ENCODE peak calls at places on chromosomes 7 and 10, in six cellular contexts. Y is GM12864; M is fibroblast of the aortic adventitia; E is GM12865; Q is IMR-90; L is CD8-positive, alpha-beta T cell. T is an unnamed sample.

GRCh38 chr7:113331155-113331898 is 213.0 kb upstream of the SMIM30 start:
- DNase-seq in Y (no peak), M (no peak), E (no peak), Q (no peak), L (no peak), T (no peak)

GRCh38 chr10:124722812-124723783 is 21.1 kb downstream of the FAM53B start:
- DNase-seq in Y (peak; percentile 77), M (no peak), E (peak; percentile 94), Q (no peak), L (no peak), T (no peak)

GRCh38 chr10:49163741-49164140 is 24.4 kb downstream of the TMEM273 start:
- DNase-seq in Y (no peak), M (peak; percentile 57), E (no peak), Q (peak; percentile 96), L (no peak), T (no peak)

GRCh38 chr10:77195101-77195500 is 442.5 kb downstream of the KCNMA1 start:
- DNase-seq in Y (no peak), M (peak; percentile 77), E (no peak), Q (peak; percentile 90), L (no peak), T (peak; percentile 56)

GRCh38 chr7:145009866-145010265 is 174.0 kb upstream of the TPK1 start:
- DNase-seq in Y (no peak), M (no peak), E (no peak), Q (no peak), L (no peak), T (no peak)

GRCh38 chr7:129607471-129608120 is 3.9 kb upstream of the NRF1 start:
- DNase-seq in Y (no peak), M (peak; percentile 50), E (peak; percentile 52), Q (no peak), L (no peak), T (no peak)

GRCh38 chr10:7260412-7260900 is 150.4 kb downstream of the SFMBT2 start:
- DNase-seq in Y (peak; percentile 51), M (peak; percentile 91), E (peak; percentile 81), Q (peak; percentile 86), L (no peak), T (peak; percentile 83)

GRCh38 chr10:34906021-34906965 is 91.2 kb upstream of the PARD3 start:
- DNase-seq in Y (no peak), M (no peak), E (no peak), Q (peak; percentile 55), L (no peak), T (no peak)

GRCh38 chr10:28678687-28679457 is 1.6 kb downstream of the BAMBI start:
- DNase-seq in Y (no peak), M (peak; percentile 13), E (no peak), Q (peak; percentile 24), L (no peak), T (no peak)

GRCh38 chr10:80168111-80168511 is 35.6 kb downstream of the PLAC9 start:
- DNase-seq in Y (no peak), M (no peak), E (no peak), Q (no peak), L (no peak), T (no peak)

GRCh38 chr10:80459047-80459865 is 5.1 kb downstream of the TSPAN14 start:
- DNase-seq in Y (peak; percentile 63), M (peak; percentile 91), E (peak; percentile 89), Q (no peak), L (peak; percentile 54), T (peak; percentile 61)

GRCh38 chr7:128728608-128729007 is 10.6 kb upstream of the CALU start:
- DNase-seq in Y (no peak), M (peak; percentile 33), E (no peak), Q (peak; percentile 72), L (no peak), T (no peak)

GRCh38 chr10:285216-285967 is 150.1 kb downstream of the ZMYND11 start:
- DNase-seq in Y (no peak), M (no peak), E (no peak), Q (no peak), L (no peak), T (no peak)

GRCh38 chr7:157996359-157997079 is 591.1 kb downstream of the PTPRN2 start:
- DNase-seq in Y (no peak), M (no peak), E (no peak), Q (no peak), L (no peak), T (no peak)

GRCh38 chr7:24608504-24608903 is 35.3 kb downstream of the PALS2 start:
- DNase-seq in Y (no peak), M (no peak), E (no peak), Q (no peak), L (no peak), T (no peak)

GRCh38 chr10:24722676-24723385 is 856 bp downstream of the ARHGAP21 start:
- DNase-seq in Y (no peak), M (peak; percentile 65), E (peak; percentile 64), Q (peak; percentile 40), L (peak; percentile 21), T (no peak)

GRCh38 chr10:117550042-117550441 is 7.5 kb downstream of the EMX2 start:
- DNase-seq in Y (no peak), M (no peak), E (no peak), Q (no peak), L (no peak), T (no peak)

GRCh38 chr7:122535086-122535485 is 163.8 kb downstream of the RNF133 start:
- DNase-seq in Y (no peak), M (no peak), E (no peak), Q (no peak), L (no peak), T (no peak)

GRCh38 chr10:72175166-72175565 is 40.6 kb upstream of the ANAPC16 start:
- DNase-seq in Y (peak; percentile 34), M (peak; percentile 62), E (peak; percentile 47), Q (peak; percentile 61), L (no peak), T (no peak)

DNA sequence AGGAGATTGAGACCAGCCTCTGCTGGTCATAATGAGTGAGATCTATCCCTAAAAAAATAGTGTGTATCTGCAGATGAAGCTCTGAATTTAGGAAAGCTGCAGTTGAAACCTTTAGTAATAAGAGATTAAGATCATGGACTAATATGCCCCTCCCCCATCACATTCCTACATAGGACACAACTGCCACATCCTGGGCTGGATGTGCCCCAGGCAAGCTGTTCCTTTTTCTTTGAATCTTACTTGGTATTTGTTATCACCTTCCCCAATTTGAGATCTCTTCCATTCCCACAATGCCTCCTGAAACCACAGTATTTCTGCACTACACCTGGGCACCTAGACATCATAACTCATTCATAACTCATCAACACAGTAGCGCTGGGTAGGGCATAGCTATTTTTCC is 74.1 kb downstream of the DOCK1 start:
- DNase-seq in Y (no peak), M (no peak), E (no peak), Q (no peak), L (no peak), T (no peak)
- TF ChIP-seq CTCF in Y (no peak), M (no peak), E (no peak), Q (no peak), L (no peak), T (no peak)

GRCh38 chr10:14010083-14010551 is 320.6 kb downstream of the FRMD4A start:
- DNase-seq in Y (no peak), M (peak; percentile 83), E (peak; percentile 84), Q (peak; percentile 86), L (no peak), T (peak; percentile 43)

GRCh38 chr10:14014423-14014822 is 316.3 kb downstream of the FRMD4A start:
- DNase-seq in Y (no peak), M (no peak), E (no peak), Q (no peak), L (no peak), T (no peak)

GRCh38 chr10:14008648-14009072 is 322.1 kb downstream of the FRMD4A start:
- DNase-seq in Y (no peak), M (peak; percentile 54), E (no peak), Q (peak; percentile 75), L (no peak), T (no peak)

GRCh38 chr10:14010827-14011574 is 319.7 kb downstream of the FRMD4A start:
- DNase-seq in Y (no peak), M (no peak), E (no peak), Q (no peak), L (no peak), T (no peak)

GRCh38 chr10:14009315-14010082 is 321.2 kb downstream of the FRMD4A start:
- DNase-seq in Y (peak; percentile 72), M (peak; percentile 89), E (peak; percentile 95), Q (peak; percentile 90), L (peak; percentile 27), T (peak; percentile 78)
- H3K4me3 ChIP-seq in Y (peak overlapping the region; percentile 54), M (peak overlapping the region; percentile 68), E (peak overlapping the region; percentile 74), Q (peak overlapping the region; percentile 32), L (peak overlapping the region; percentile 42), T (peak overlapping the region; percentile 49)

GRCh38 chr7:55413442-55413841 is 48.3 kb downstream of the LANCL2 start:
- DNase-seq in Y (no peak), M (no peak), E (no peak), Q (no peak), L (no peak), T (no peak)

GRCh38 chr7:55411844-55412243 is 46.7 kb downstream of the LANCL2 start:
- DNase-seq in Y (no peak), M (no peak), E (no peak), Q (no peak), L (no peak), T (no peak)

GRCh38 chr7:55410641-55411239 is 45.6 kb downstream of the LANCL2 start:
- DNase-seq in Y (no peak), M (no peak), E (no peak), Q (no peak), L (no peak), T (no peak)

GRCh38 chr7:55420535-55420934 is 55.4 kb downstream of the LANCL2 start:
- DNase-seq in Y (no peak), M (no peak), E (no peak), Q (peak; percentile 65), L (no peak), T (no peak)

DNA sequence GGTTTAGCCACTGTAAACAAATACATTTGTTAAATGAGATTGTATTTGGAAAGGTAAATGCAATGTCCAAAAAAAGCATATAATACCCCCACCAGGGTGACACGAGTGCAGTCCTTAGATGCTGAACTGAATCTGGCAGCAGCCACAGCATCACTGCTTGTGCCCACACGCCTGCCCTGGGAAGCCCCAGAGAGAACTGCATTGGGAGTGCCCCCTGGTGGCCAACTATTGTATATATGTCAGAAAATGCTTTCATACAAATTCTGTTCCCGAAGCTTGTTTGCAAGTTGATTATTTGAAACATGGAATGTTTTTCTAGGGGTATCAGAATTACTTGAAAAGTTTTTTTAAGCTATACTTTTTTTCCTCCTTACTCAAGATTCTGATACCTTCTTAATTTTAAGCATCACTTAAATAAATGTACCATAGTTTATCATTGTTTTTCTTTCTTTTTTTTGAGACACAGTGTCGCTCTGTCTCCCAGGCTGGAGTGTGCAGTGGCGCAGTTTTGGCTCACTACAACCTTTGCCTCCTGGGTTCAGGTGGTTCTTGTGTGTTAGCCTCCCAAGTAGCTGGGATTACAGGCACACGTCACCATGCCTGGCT is 50.1 kb downstream of the LANCL2 start:
- DNase-seq in Y (peak; percentile 27), M (peak; percentile 77), E (peak; percentile 85), Q (peak; percentile 65), L (peak; percentile 76), T (peak; percentile 29)
- TF ChIP-seq CTCF in Y (peak; percentile 66), M (peak; percentile 68), E (peak; percentile 63), Q (peak; percentile 80), L (peak; percentile 94), T (peak; percentile 74)

DNA sequence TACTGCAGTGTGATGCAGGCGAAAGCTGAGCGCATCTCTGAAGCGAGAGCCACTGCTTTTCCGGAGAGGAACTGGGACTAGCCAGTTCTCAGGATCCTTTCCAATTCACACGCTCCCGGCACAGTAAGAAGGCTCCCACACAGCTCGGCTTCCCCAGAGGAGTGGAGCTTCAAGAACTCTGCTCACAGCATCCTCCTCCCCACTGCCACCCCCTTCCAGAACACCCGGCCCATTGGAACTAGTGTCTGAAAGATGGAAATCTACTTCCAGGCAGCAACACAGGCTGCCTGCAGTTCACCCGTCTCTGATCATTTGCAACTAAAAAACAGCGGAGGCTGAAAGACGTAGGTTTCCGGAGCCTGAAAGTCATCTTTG is at the start of gene DGKB:
- DNase-seq in Y (no peak), M (peak; percentile 49), E (no peak), Q (peak; percentile 3), L (no peak), T (no peak)
- H3K4me3 ChIP-seq in Y (no peak within 1 kb of the TSS), M (peak within 1 kb of the TSS; percentile 58), E (no peak within 1 kb of the TSS), Q (no peak within 1 kb of the TSS), L (no peak within 1 kb of the TSS), T (peak within 1 kb of the TSS; percentile 48)

T was measured in AG09309.